ENCODE peak calls at places on chromosomes 6 and 20, in seven cellular contexts. D is dorsolateral prefrontal cortex, Y is progenitor cell of endocrine pancreas, A is heart right ventricle, B is GM10248, Z is prostate gland, F is omental fat pad. J is an unnamed sample.

GRCh38 chr20:33893314-33893713 is 82.2 kb downstream of the CHMP4B start:
- DNase-seq in F (no peak), D (no peak), Z (no peak), Y (no peak), B (no peak), A (no peak), J (no peak)

GRCh38 chr6:154197176-154197850 is 158.3 kb downstream of the OPRM1 start:
- DNase-seq in B (no peak), Y (no peak), Z (no peak), A (no peak), D (no peak), F (no peak), J (no peak)

GRCh38 chr6:112061605-112062004 is 7.7 kb downstream of the CCN6 start:
- DNase-seq in Z (no peak), B (no peak), D (no peak), Y (no peak), F (no peak), A (no peak), J (no peak)

GRCh38 chr20:18394363-18394762 is 72.5 kb downstream of the DZANK1 start:
- DNase-seq in B (no peak), Y (no peak), A (no peak), Z (no peak), F (no peak), D (no peak), J (no peak)

GRCh38 chr6:165098165-165098564 is 211.2 kb downstream of the C6orf118 start:
- DNase-seq in Y (no peak), A (no peak), B (no peak), F (no peak), Z (no peak), D (no peak), J (no peak)

GRCh38 chr6:105120570-105120969 is 59.2 kb downstream of the POPDC3 start:
- DNase-seq in F (no peak), D (no peak), Z (no peak), Y (no peak), B (no peak), A (no peak), J (no peak)

GRCh38 chr20:31845300-31845863 is at the start of gene FOXS1:
- DNase-seq in Y (no peak), A (peak), Z (no peak), F (no peak), B (no peak), D (no peak), J (no peak)

GRCh38 chr6:81487489-81487888 is 265.0 kb downstream of the TENT5A start:
- DNase-seq in Z (no peak), Y (no peak), F (no peak), A (peak), D (peak), B (no peak), J (no peak)

GRCh38 chr6:4805553-4806307 is 29.5 kb downstream of the CDYL start:
- DNase-seq in Z (peak), A (peak), Y (peak), F (no peak), B (no peak), D (peak), J (no peak)

GRCh38 chr20:1491281-1491840 is at the start of gene SIRPB2:
- DNase-seq in Y (no peak), F (no peak), D (no peak), B (no peak), A (peak), Z (no peak), J (no peak)

GRCh38 chr6:169529931-169530761 is 171.7 kb downstream of the WDR27 start:
- DNase-seq in A (no peak), D (no peak), F (no peak), Z (peak), B (no peak), Y (no peak), J (no peak)

GRCh38 chr20:47668313-47669156 is 116.7 kb downstream of the SULF2 start:
- DNase-seq in D (no peak), A (no peak), Y (no peak), Z (no peak), F (no peak), B (no peak), J (no peak)

GRCh38 chr20:33034901-33035492 is 3.5 kb downstream of the BPIFB6 start:
- DNase-seq in F (no peak), Z (no peak), A (no peak), B (no peak), D (no peak), Y (no peak), J (no peak)

GRCh38 chr6:114055319-114055718 is 84.4 kb upstream of the HDAC2 start:
- DNase-seq in B (no peak), D (no peak), Y (no peak), Z (no peak), F (no peak), A (no peak), J (no peak)

GRCh38 chr6:107244082-107244741 is 128.9 kb upstream of the BEND3 start:
- DNase-seq in Y (no peak), A (no peak), B (no peak), D (no peak), Z (no peak), F (no peak), J (no peak)

GRCh38 chr6:131377112-131377511 is 195.9 kb upstream of the ARG1 start:
- DNase-seq in B (no peak), F (no peak), Y (no peak), Z (no peak), D (no peak), A (no peak), J (no peak)

GRCh38 chr6:90374201-90374600 is 77.6 kb upstream of the BACH2 start:
- DNase-seq in B (no peak), Y (no peak), A (no peak), Z (no peak), D (no peak), F (no peak), J (no peak)

GRCh38 chr20:53215166-53215565 is 243.0 kb downstream of the TSHZ2 start:
- DNase-seq in D (no peak), F (no peak), B (no peak), A (no peak), Y (no peak), Z (no peak), J (no peak)

GRCh38 chr6:125114248-125114858 is 39.2 kb upstream of the TPD52L1 start:
- DNase-seq in F (peak), B (peak), Y (no peak), Z (peak), A (peak), D (no peak), J (peak)

GRCh38 chr20:9942736-9943135 is 92.1 kb upstream of the ANKEF1 start:
- DNase-seq in B (no peak), A (no peak), D (no peak), F (no peak), Z (no peak), Y (no peak), J (no peak)

GRCh38 chr6:34696189-34696738 is 303 bp downstream of the ILRUN start:
- DNase-seq in B (no peak), Y (peak), D (peak), Z (no peak), F (no peak), A (no peak), J (no peak)

GRCh38 chr6:120826253-120826652 is 508.0 kb downstream of the TBC1D32 start:
- DNase-seq in B (no peak), Y (peak), Z (peak), F (no peak), D (no peak), A (no peak), J (peak)
- TF ChIP-seq CTCF in B (peak), Y (peak), Z (peak), F (no peak), D (peak), A (peak), J (no peak)

DNA sequence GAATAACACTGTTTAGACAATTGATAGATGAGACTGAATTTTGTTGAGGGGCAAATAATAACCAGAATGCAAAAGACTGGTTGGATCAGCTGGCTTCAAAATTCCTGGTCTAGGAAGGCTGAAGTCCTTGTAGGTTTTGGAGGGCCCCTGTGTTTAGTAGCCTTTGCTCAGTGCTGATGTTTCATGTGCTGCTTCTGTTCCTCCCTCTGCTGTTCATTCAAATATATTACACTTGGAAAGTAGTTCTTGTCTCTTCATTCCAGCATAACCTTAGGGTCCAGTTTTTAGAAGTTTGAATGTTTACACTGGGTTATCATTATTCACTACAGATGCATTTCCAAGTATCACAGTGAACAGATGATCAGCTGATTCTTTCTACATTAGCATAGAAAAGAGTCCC is 72.5 kb downstream of the FLRT3 start:
- DNase-seq in Y (no peak), Z (no peak), B (no peak), D (no peak), F (no peak), A (no peak), J (no peak)
- TF ChIP-seq CTCF in Y (peak), Z (peak), B (no peak), D (no peak), F (no peak), A (peak), J (no peak)

GRCh38 chr6:1436334-1437306 is 47.2 kb downstream of the FOXF2 start:
- DNase-seq in Z (peak), Y (peak), D (no peak), B (peak), F (no peak), A (peak), J (peak)

GRCh38 chr6:1438471-1438881 is 49.1 kb downstream of the FOXF2 start:
- DNase-seq in D (no peak), A (no peak), Y (no peak), Z (no peak), F (no peak), B (no peak), J (no peak)

GRCh38 chr6:1437553-1438406 is 48.4 kb downstream of the FOXF2 start:
- DNase-seq in F (no peak), Y (no peak), Z (no peak), B (no peak), D (no peak), A (no peak), J (no peak)

GRCh38 chr6:1442929-1443328 is 53.6 kb downstream of the FOXF2 start:
- DNase-seq in D (no peak), F (no peak), Z (no peak), B (no peak), A (no peak), Y (no peak), J (no peak)

GRCh38 chr6:1439349-1439748 is 50.0 kb downstream of the FOXF2 start:
- DNase-seq in B (no peak), F (no peak), A (no peak), D (no peak), Y (no peak), Z (no peak), J (no peak)
- TF ChIP-seq CTCF in B (no peak), F (no peak), A (no peak), D (no peak), Y (no peak), Z (no peak), J (no peak)

GRCh38 chr6:7085911-7086310 is 21.9 kb upstream of the RREB1 start:
- DNase-seq in B (peak), D (no peak), Z (no peak), A (peak), Y (no peak), F (peak), J (no peak)

GRCh38 chr6:7087491-7087979 is 20.2 kb upstream of the RREB1 start:
- DNase-seq in D (no peak), Y (no peak), Z (no peak), A (no peak), B (peak), F (no peak), J (no peak)

GRCh38 chr6:7087066-7087465 is 20.7 kb upstream of the RREB1 start:
- DNase-seq in Z (no peak), D (no peak), F (no peak), Y (no peak), B (no peak), A (no peak), J (no peak)

GRCh38 chr6:7088076-7088742 is 19.6 kb upstream of the RREB1 start:
- DNase-seq in Y (no peak), A (no peak), F (no peak), Z (no peak), B (no peak), D (no peak), J (no peak)

GRCh38 chr6:7086488-7086887 is 21.3 kb upstream of the RREB1 start:
- DNase-seq in Z (no peak), D (no peak), A (peak), F (no peak), Y (no peak), B (peak), J (peak)
- TF ChIP-seq CTCF in Z (no peak), D (no peak), A (no peak), F (no peak), Y (no peak), B (peak), J (peak)

GRCh38 chr6:149885888-149886287 is 12.0 kb downstream of the RAET1E start:
- DNase-seq in F (no peak), B (no peak), D (no peak), Y (no peak), Z (no peak), A (no peak), J (no peak)

GRCh38 chr6:149881860-149882259 is 16.1 kb downstream of the RAET1E start:
- DNase-seq in D (no peak), F (no peak), A (no peak), Y (no peak), B (no peak), Z (no peak), J (no peak)

GRCh38 chr6:149884215-149884614 is 13.7 kb downstream of the RAET1E start:
- DNase-seq in Y (no peak), D (no peak), B (no peak), Z (no peak), F (no peak), A (no peak), J (no peak)

GRCh38 chr6:149887343-149887742 is 10.6 kb downstream of the RAET1E start:
- DNase-seq in B (no peak), Z (no peak), F (no peak), A (no peak), Y (no peak), D (no peak), J (no peak)

DNA sequence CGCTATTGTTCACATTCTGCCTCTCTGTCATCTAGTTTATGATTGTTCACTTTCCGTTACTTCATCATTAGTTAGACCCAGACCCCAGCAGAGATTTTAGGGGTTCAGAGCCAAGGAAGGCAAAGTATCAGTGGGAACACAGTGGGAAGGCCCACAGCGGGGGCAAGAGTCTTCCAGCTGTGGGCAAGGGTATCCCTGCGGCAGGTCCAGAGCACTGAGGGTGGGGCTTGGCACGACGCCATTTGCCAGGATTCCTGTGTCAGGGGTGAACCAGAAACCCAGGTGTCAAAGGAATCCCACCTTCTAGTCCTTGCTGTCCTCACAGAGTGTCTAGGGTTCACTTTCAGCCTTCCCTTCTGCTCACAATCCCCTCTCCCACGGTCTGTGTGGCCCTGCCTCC is 13.3 kb downstream of the RAET1E start:
- DNase-seq in Y (no peak), D (no peak), A (no peak), F (no peak), B (no peak), Z (no peak), J (no peak)
- TF ChIP-seq CTCF in Y (no peak), D (no peak), A (no peak), F (no peak), B (no peak), Z (no peak), J (no peak)